ENCODE peak calls at places on chromosomes 3 and 15, in eight cellular contexts. Y, F, U, V, M, I, Z and E are unnamed samples. For H3K4me1, the result is how much of the 10 kb centered on the place peaks cover.

GRCh38 chr3:24119321-24119751 is 174.2 kb downstream of the NR1D2 start:
- DNase-seq in Y (peak), F (no peak), U (no peak), V (no peak), M (peak), I (peak), Z (no peak), E (no peak)

GRCh38 chr3:32972482-32973146 is 21.2 kb downstream of the CCR4 start:
- DNase-seq in Y (no peak), F (no peak), U (no peak), V (no peak), M (no peak), I (no peak), Z (no peak), E (no peak)

GRCh38 chr15:92981333-92981732 is 81.2 kb downstream of the CHD2 start:
- DNase-seq in Y (no peak), F (no peak), U (no peak), V (no peak), M (no peak), I (no peak), Z (no peak), E (no peak)

GRCh38 chr3:111285691-111286090 is 214.1 kb downstream of the NECTIN3 start:
- DNase-seq in Y (no peak), F (no peak), U (no peak), V (no peak), M (no peak), I (no peak), Z (no peak), E (no peak)

GRCh38 chr3:152222327-152222726 is 46.4 kb upstream of the MBNL1 start:
- DNase-seq in Y (no peak), F (no peak), U (no peak), V (no peak), M (no peak), I (no peak), Z (no peak), E (no peak)

GRCh38 chr3:25768851-25769250 is 14.4 kb downstream of the NGLY1 start:
- DNase-seq in Y (no peak), F (no peak), U (no peak), V (no peak), M (no peak), I (no peak), Z (no peak), E (no peak)

GRCh38 chr3:17539436-17539835 is 203.0 kb downstream of the TBC1D5 start:
- DNase-seq in Y (no peak), F (no peak), U (no peak), V (no peak), M (no peak), I (no peak), Z (no peak), E (no peak)

GRCh38 chr3:45547764-45548683 is 46.5 kb upstream of the LIMD1 start:
- DNase-seq in Y (no peak), F (no peak), U (no peak), V (peak), M (no peak), I (no peak), Z (no peak), E (no peak)

GRCh38 chr15:64044315-64045105 is 1.8 kb downstream of the DAPK2 start:
- DNase-seq in Y (no peak), F (no peak), U (no peak), V (no peak), M (no peak), I (no peak), Z (peak), E (no peak)

GRCh38 chr15:64048766-64049165 is 2.5 kb upstream of the DAPK2 start:
- DNase-seq in Y (no peak), F (no peak), U (no peak), V (no peak), M (no peak), I (no peak), Z (no peak), E (no peak)

GRCh38 chr15:64045774-64046346 is 425 bp downstream of the DAPK2 start:
- DNase-seq in Y (no peak), F (no peak), U (no peak), V (peak), M (peak), I (peak), Z (peak), E (peak)

GRCh38 chr15:64046347-64047153 is at the start of gene DAPK2:
- DNase-seq in Y (peak), F (peak), U (peak), V (peak), M (peak), I (peak), Z (peak), E (peak)

DNA sequence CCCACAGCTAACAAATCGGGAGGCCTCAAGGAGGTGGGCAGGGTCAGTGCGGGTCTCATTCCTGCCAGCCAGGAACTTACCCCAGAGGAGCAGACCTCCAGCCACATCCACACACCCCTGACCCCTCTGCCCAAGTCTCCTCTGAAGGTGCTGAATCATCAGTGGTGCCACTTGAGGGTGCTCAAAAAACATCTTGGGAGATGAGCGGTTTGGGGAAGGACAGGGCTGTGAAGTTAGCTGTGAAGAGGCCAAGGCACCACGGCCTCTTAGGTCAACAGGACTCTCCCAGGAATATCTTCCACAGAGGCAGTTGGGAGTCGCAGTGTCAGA is 1.2 kb downstream of the DAPK2 start:
- DNase-seq in Y (no peak), F (no peak), U (no peak), V (no peak), M (no peak), I (no peak), Z (no peak), E (no peak)
- H3K4me1 ChIP-seq in Y (under half), F (under half), U (under half), V (half or more), M (under half), I (under half), Z (under half), E (under half)

GRCh38 chr3:72162649-72163184 is 377.8 kb upstream of the PROK2 start:
- DNase-seq in Y (no peak), F (no peak), U (no peak), V (no peak), M (no peak), I (no peak), Z (no peak), E (no peak)
- H3K27ac ChIP-seq in Y (no peak), F (no peak), U (no peak), V (no peak), M (no peak), I (no peak), Z (no peak), E (no peak)

GRCh38 chr3:46629571-46630517 is 17.5 kb downstream of the FAM240A start:
- DNase-seq in Y (peak), F (no peak), U (peak), V (peak), M (peak), I (peak), Z (peak), E (peak)
- H3K4me3 ChIP-seq in Y (peak), F (no peak), U (peak), V (peak), M (no peak), I (no peak), Z (peak), E (peak)

DNA sequence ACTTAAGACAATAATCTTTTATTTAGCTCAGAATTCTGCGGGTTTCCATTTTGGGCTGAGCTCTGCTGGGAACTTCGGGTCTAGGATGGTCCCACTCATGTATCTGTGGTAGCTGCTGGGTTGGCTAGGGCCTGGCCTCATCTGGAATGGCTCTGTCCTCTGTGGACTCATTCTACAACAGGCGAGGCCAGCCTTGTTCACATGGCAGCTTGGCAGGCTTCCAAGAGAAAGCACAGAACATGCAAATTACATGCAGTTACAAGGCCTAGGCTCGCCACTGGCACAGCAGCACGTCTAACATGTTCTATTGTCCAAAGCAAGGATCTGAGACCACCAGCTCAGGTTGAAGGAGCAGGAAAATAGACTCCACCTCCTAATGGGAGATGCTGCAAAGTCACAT is 431.4 kb downstream of the PDCD6IP start:
- DNase-seq in Y (no peak), F (no peak), U (no peak), V (no peak), M (no peak), I (no peak), Z (no peak), E (no peak)
- H3K4me1 ChIP-seq in Y (under half), F (under half), U (under half), V (under half), M (under half), I (under half), Z (under half), E (under half)

DNA sequence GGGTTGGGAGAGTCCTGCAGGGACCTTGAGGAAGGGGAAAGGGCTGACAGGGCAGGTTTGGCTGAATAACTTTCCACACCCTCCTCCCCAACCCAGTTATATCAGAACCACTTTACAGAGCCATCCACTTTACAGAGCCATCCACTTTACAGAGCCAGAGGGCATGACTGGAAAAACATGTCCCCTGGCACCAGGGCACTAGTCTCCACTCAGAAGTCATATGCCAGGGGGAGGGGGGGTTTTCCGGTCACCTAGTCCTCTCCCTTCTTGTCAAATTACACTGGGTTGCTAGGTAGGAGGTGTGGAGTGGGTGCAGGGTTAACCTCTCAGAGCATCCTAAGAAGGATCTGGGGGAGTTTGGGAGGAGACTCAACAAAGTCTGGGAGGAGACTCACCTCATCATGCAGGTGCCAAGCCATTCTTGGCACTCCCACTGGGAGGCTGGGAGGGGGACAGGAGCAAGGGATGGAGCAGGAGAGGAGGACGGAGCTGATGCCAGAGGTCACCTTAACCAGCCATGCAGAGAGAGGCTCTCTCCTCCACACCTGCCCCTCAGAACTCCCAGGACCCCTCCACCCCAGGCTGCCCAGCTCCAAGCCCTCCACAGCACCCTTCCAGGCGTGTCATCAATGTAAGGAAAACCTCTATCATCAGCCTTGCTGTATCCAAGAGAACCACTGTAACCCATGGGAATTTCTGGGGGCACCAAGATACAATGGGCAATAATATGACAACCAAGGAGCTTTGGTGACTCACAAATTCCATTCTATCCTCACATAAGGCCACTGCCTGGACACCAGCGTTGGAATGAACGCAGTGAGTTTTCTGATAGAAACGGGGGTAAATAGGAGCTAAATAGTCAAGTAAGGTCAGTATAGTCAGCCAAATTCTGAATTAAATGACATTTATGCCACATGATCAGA is 1.7 kb downstream of the LRRC2 start:
- DNase-seq in Y (no peak), F (no peak), U (no peak), V (no peak), M (no peak), I (no peak), Z (no peak), E (no peak)
- H3K27ac ChIP-seq in Y (no peak), F (no peak), U (no peak), V (peak), M (no peak), I (no peak), Z (no peak), E (no peak)

GRCh38 chr15:100920516-100921135 is 1.5 kb downstream of the LRRK1 start:
- DNase-seq in Y (no peak), F (no peak), U (no peak), V (no peak), M (no peak), I (no peak), Z (no peak), E (no peak)

GRCh38 chr15:100918690-100919480 is at the start of gene LRRK1:
- DNase-seq in Y (peak), F (no peak), U (peak), V (peak), M (peak), I (peak), Z (no peak), E (peak)

GRCh38 chr15:100918034-100918689 is 995 bp upstream of the LRRK1 start:
- DNase-seq in Y (peak), F (peak), U (peak), V (peak), M (peak), I (peak), Z (peak), E (peak)

GRCh38 chr15:100922192-100923040 is 3.3 kb downstream of the LRRK1 start:
- DNase-seq in Y (no peak), F (no peak), U (no peak), V (no peak), M (no peak), I (no peak), Z (no peak), E (no peak)

DNA sequence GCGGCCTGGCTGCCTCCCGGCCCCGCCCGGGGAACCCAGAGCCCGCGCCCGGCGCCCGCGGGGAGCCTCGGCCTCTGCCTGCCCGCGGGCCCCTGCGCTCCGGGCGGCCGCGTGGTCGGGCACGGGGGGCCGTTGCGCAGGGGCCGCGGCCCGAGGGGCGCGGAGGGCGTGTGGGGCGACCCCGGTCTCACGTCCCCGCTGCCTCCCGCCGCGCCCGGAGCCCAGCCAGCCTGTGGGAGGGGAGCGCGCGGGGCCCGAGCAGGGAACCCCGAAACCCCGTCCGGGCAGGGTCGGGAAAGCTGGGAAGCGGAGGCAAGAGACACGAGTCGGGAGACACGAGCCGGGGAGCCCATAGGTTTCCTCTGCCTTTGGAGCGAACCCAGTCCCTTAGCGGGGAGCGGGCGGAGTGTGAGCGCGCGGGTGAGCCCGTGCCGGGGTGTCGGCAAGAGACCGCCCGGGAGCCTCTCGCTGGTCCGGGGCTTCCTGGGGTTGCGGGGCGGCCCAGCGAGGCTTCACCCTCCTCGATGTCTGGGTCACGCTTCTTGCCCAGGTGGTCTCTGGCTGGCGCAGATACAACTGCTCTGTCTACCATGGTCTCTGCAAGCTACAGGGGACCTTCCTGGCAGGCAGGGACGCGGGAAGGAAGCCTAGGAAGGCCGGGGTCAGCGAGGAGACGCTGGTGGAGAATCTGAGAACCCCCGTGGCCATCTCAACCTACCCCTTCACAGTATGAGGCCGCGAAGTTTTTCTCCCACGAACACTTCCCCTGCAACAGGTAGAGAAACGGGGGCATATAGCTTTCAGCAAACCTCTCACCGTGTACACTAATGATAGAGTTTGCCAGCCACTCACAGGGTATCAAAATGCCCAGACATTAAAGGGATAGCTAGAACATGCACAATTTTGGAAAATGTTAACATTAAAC is 586 bp downstream of the LRRK1 start:
- DNase-seq in Y (peak), F (no peak), U (peak), V (peak), M (peak), I (peak), Z (no peak), E (peak)
- H3K4me3 ChIP-seq in Y (peak), F (no peak), U (peak), V (peak), M (peak), I (peak), Z (peak), E (peak)

DNA sequence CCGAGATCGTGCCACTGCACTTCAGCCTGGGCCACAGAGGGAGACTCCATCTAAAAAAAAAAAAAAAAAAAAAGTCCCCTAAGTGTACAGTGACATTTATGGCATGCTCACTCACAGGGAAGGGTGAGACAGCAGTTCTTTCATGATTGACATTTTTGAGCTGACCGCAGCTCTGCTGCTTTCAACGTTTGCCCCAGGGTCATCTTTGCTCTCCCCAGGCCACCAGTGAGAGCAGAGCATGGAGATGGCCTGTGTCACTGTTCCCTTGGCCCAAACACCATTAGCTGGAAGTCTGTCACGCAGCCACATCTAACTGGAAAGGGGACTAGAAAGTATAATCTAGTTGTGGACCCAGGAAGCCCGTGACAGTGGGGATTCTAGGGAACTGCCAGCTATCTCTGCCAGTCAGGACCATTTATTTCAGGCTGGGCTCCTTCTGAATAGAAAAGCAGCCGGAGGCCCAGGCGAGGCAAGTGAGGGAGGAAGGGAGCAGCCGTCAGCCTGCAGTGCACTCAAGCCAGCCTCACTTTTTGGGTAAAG is 193.4 kb upstream of the HES1 start:
- DNase-seq in Y (no peak), F (peak), U (no peak), V (no peak), M (no peak), I (no peak), Z (no peak), E (no peak)
- H3K4me1 ChIP-seq in Y (under half), F (under half), U (under half), V (under half), M (under half), I (under half), Z (under half), E (under half)